ENCODE peak calls at places on chromosomes 7 and 10, in five cellular contexts. One of them, this sample, is unnamed.

GRCh38 chr7:35700865-35701264 is 5.9 kb upstream of the HERPUD2 start:
- DNase-seq in activated naive CD8-positive, alpha-beta T cell treated with anti-CD3 and anti-CD28 coated beads, Interleukin-2, amount 50 U/mL, for 24 hours: no peak
- DNase-seq in foreskin fibroblast: no peak
- DNase-seq in AG04450: no peak
- DNase-seq in stimulated activated CD4-positive, alpha-beta T cell treated with anti-CD3 and anti-CD28 coated beads, Interleukin-12 subunit alpha, Interleukin-12 subunit beta, amount 100 ng/mL, for 24 hours: no peak
- DNase-seq in this sample: no peak

GRCh38 chr10:60708666-60709065 is 69.6 kb upstream of the CDK1 start:
- DNase-seq in activated naive CD8-positive, alpha-beta T cell treated with anti-CD3 and anti-CD28 coated beads, Interleukin-2, amount 50 U/mL, for 24 hours: no peak
- DNase-seq in foreskin fibroblast: no peak
- DNase-seq in AG04450: no peak
- DNase-seq in stimulated activated CD4-positive, alpha-beta T cell treated with anti-CD3 and anti-CD28 coated beads, Interleukin-12 subunit alpha, Interleukin-12 subunit beta, amount 100 ng/mL, for 24 hours: no peak
- DNase-seq in this sample: no peak

GRCh38 chr7:141053626-141054025 is 20.2 kb upstream of the TMEM178B start:
- DNase-seq in activated naive CD8-positive, alpha-beta T cell treated with anti-CD3 and anti-CD28 coated beads, Interleukin-2, amount 50 U/mL, for 24 hours: peak; percentile 49
- DNase-seq in foreskin fibroblast: no peak
- DNase-seq in AG04450: no peak
- DNase-seq in stimulated activated CD4-positive, alpha-beta T cell treated with anti-CD3 and anti-CD28 coated beads, Interleukin-12 subunit alpha, Interleukin-12 subunit beta, amount 100 ng/mL, for 24 hours: peak; percentile 30
- DNase-seq in this sample: no peak

GRCh38 chr7:83096065-83096580 is 66.6 kb downstream of the PCLO start:
- DNase-seq in activated naive CD8-positive, alpha-beta T cell treated with anti-CD3 and anti-CD28 coated beads, Interleukin-2, amount 50 U/mL, for 24 hours: no peak
- DNase-seq in foreskin fibroblast: no peak
- DNase-seq in AG04450: no peak
- DNase-seq in stimulated activated CD4-positive, alpha-beta T cell treated with anti-CD3 and anti-CD28 coated beads, Interleukin-12 subunit alpha, Interleukin-12 subunit beta, amount 100 ng/mL, for 24 hours: no peak
- DNase-seq in this sample: no peak

GRCh38 chr7:54260868-54261475 is 281.2 kb upstream of the VSTM2A start:
- DNase-seq in activated naive CD8-positive, alpha-beta T cell treated with anti-CD3 and anti-CD28 coated beads, Interleukin-2, amount 50 U/mL, for 24 hours: no peak
- DNase-seq in foreskin fibroblast: peak; percentile 95
- DNase-seq in AG04450: no peak
- DNase-seq in stimulated activated CD4-positive, alpha-beta T cell treated with anti-CD3 and anti-CD28 coated beads, Interleukin-12 subunit alpha, Interleukin-12 subunit beta, amount 100 ng/mL, for 24 hours: no peak
- DNase-seq in this sample: no peak

GRCh38 chr10:127999291-127999690 is 92.4 kb downstream of the PTPRE start:
- DNase-seq in activated naive CD8-positive, alpha-beta T cell treated with anti-CD3 and anti-CD28 coated beads, Interleukin-2, amount 50 U/mL, for 24 hours: no peak
- DNase-seq in foreskin fibroblast: no peak
- DNase-seq in AG04450: no peak
- DNase-seq in stimulated activated CD4-positive, alpha-beta T cell treated with anti-CD3 and anti-CD28 coated beads, Interleukin-12 subunit alpha, Interleukin-12 subunit beta, amount 100 ng/mL, for 24 hours: no peak
- DNase-seq in this sample: no peak

GRCh38 chr10:18099420-18099819 is 40.8 kb upstream of the CACNB2 start:
- DNase-seq in activated naive CD8-positive, alpha-beta T cell treated with anti-CD3 and anti-CD28 coated beads, Interleukin-2, amount 50 U/mL, for 24 hours: no peak
- DNase-seq in foreskin fibroblast: no peak
- DNase-seq in AG04450: no peak
- DNase-seq in stimulated activated CD4-positive, alpha-beta T cell treated with anti-CD3 and anti-CD28 coated beads, Interleukin-12 subunit alpha, Interleukin-12 subunit beta, amount 100 ng/mL, for 24 hours: no peak
- DNase-seq in this sample: no peak

GRCh38 chr10:94398762-94399161 is 3.6 kb upstream of the TBC1D12 start:
- DNase-seq in activated naive CD8-positive, alpha-beta T cell treated with anti-CD3 and anti-CD28 coated beads, Interleukin-2, amount 50 U/mL, for 24 hours: no peak
- DNase-seq in foreskin fibroblast: no peak
- DNase-seq in AG04450: no peak
- DNase-seq in stimulated activated CD4-positive, alpha-beta T cell treated with anti-CD3 and anti-CD28 coated beads, Interleukin-12 subunit alpha, Interleukin-12 subunit beta, amount 100 ng/mL, for 24 hours: no peak
- DNase-seq in this sample: no peak

GRCh38 chr10:113177163-113177935 is 227.3 kb downstream of the TCF7L2 start:
- DNase-seq in activated naive CD8-positive, alpha-beta T cell treated with anti-CD3 and anti-CD28 coated beads, Interleukin-2, amount 50 U/mL, for 24 hours: no peak
- DNase-seq in foreskin fibroblast: no peak
- DNase-seq in AG04450: no peak
- DNase-seq in stimulated activated CD4-positive, alpha-beta T cell treated with anti-CD3 and anti-CD28 coated beads, Interleukin-12 subunit alpha, Interleukin-12 subunit beta, amount 100 ng/mL, for 24 hours: no peak
- DNase-seq in this sample: no peak

GRCh38 chr10:52903397-52903938 is 130.9 kb upstream of the MBL2 start:
- DNase-seq in activated naive CD8-positive, alpha-beta T cell treated with anti-CD3 and anti-CD28 coated beads, Interleukin-2, amount 50 U/mL, for 24 hours: no peak
- DNase-seq in foreskin fibroblast: no peak
- DNase-seq in AG04450: no peak
- DNase-seq in stimulated activated CD4-positive, alpha-beta T cell treated with anti-CD3 and anti-CD28 coated beads, Interleukin-12 subunit alpha, Interleukin-12 subunit beta, amount 100 ng/mL, for 24 hours: no peak
- DNase-seq in this sample: no peak

GRCh38 chr7:130912086-130912909 is 178.3 kb upstream of the KLF14 start:
- DNase-seq in activated naive CD8-positive, alpha-beta T cell treated with anti-CD3 and anti-CD28 coated beads, Interleukin-2, amount 50 U/mL, for 24 hours: no peak
- DNase-seq in foreskin fibroblast: peak; percentile 76
- DNase-seq in AG04450: peak; percentile 67
- DNase-seq in stimulated activated CD4-positive, alpha-beta T cell treated with anti-CD3 and anti-CD28 coated beads, Interleukin-12 subunit alpha, Interleukin-12 subunit beta, amount 100 ng/mL, for 24 hours: no peak
- DNase-seq in this sample: no peak

GRCh38 chr7:40697653-40698052 is 562.8 kb downstream of the SUGCT start:
- DNase-seq in activated naive CD8-positive, alpha-beta T cell treated with anti-CD3 and anti-CD28 coated beads, Interleukin-2, amount 50 U/mL, for 24 hours: no peak
- DNase-seq in foreskin fibroblast: peak; percentile 36
- DNase-seq in AG04450: no peak
- DNase-seq in stimulated activated CD4-positive, alpha-beta T cell treated with anti-CD3 and anti-CD28 coated beads, Interleukin-12 subunit alpha, Interleukin-12 subunit beta, amount 100 ng/mL, for 24 hours: no peak
- DNase-seq in this sample: no peak

GRCh38 chr10:34966440-34966839 is 123.7 kb downstream of the CUL2 start:
- DNase-seq in activated naive CD8-positive, alpha-beta T cell treated with anti-CD3 and anti-CD28 coated beads, Interleukin-2, amount 50 U/mL, for 24 hours: no peak
- DNase-seq in foreskin fibroblast: no peak
- DNase-seq in AG04450: no peak
- DNase-seq in stimulated activated CD4-positive, alpha-beta T cell treated with anti-CD3 and anti-CD28 coated beads, Interleukin-12 subunit alpha, Interleukin-12 subunit beta, amount 100 ng/mL, for 24 hours: no peak
- DNase-seq in this sample: no peak

GRCh38 chr10:67452892-67453291 is 243.1 kb downstream of the CTNNA3 start:
- DNase-seq in activated naive CD8-positive, alpha-beta T cell treated with anti-CD3 and anti-CD28 coated beads, Interleukin-2, amount 50 U/mL, for 24 hours: no peak
- DNase-seq in foreskin fibroblast: no peak
- DNase-seq in AG04450: no peak
- DNase-seq in stimulated activated CD4-positive, alpha-beta T cell treated with anti-CD3 and anti-CD28 coated beads, Interleukin-12 subunit alpha, Interleukin-12 subunit beta, amount 100 ng/mL, for 24 hours: no peak
- DNase-seq in this sample: no peak

GRCh38 chr7:43694399-43694748 is 34.9 kb downstream of the COA1 start:
- DNase-seq in activated naive CD8-positive, alpha-beta T cell treated with anti-CD3 and anti-CD28 coated beads, Interleukin-2, amount 50 U/mL, for 24 hours: no peak
- DNase-seq in foreskin fibroblast: peak; percentile 88
- DNase-seq in AG04450: peak; percentile 68
- DNase-seq in stimulated activated CD4-positive, alpha-beta T cell treated with anti-CD3 and anti-CD28 coated beads, Interleukin-12 subunit alpha, Interleukin-12 subunit beta, amount 100 ng/mL, for 24 hours: no peak
- DNase-seq in this sample: no peak

GRCh38 chr7:142759433-142759832 is 10.2 kb downstream of the PRSS1 start:
- DNase-seq in activated naive CD8-positive, alpha-beta T cell treated with anti-CD3 and anti-CD28 coated beads, Interleukin-2, amount 50 U/mL, for 24 hours: no peak
- DNase-seq in foreskin fibroblast: no peak
- DNase-seq in AG04450: no peak
- DNase-seq in stimulated activated CD4-positive, alpha-beta T cell treated with anti-CD3 and anti-CD28 coated beads, Interleukin-12 subunit alpha, Interleukin-12 subunit beta, amount 100 ng/mL, for 24 hours: no peak
- DNase-seq in this sample: no peak

GRCh38 chr10:97538401-97538800 is 34.2 kb upstream of the ANKRD2 start:
- DNase-seq in activated naive CD8-positive, alpha-beta T cell treated with anti-CD3 and anti-CD28 coated beads, Interleukin-2, amount 50 U/mL, for 24 hours: no peak
- DNase-seq in foreskin fibroblast: peak; percentile 50
- DNase-seq in AG04450: no peak
- DNase-seq in stimulated activated CD4-positive, alpha-beta T cell treated with anti-CD3 and anti-CD28 coated beads, Interleukin-12 subunit alpha, Interleukin-12 subunit beta, amount 100 ng/mL, for 24 hours: no peak
- DNase-seq in this sample: no peak

GRCh38 chr7:17774701-17775288 is 165.5 kb downstream of the SNX13 start:
- DNase-seq in activated naive CD8-positive, alpha-beta T cell treated with anti-CD3 and anti-CD28 coated beads, Interleukin-2, amount 50 U/mL, for 24 hours: no peak
- DNase-seq in foreskin fibroblast: peak; percentile 32
- DNase-seq in AG04450: no peak
- DNase-seq in stimulated activated CD4-positive, alpha-beta T cell treated with anti-CD3 and anti-CD28 coated beads, Interleukin-12 subunit alpha, Interleukin-12 subunit beta, amount 100 ng/mL, for 24 hours: no peak
- DNase-seq in this sample: no peak

GRCh38 chr7:68482800-68483199 is 1115.5 kb upstream of the AUTS2 start:
- DNase-seq in activated naive CD8-positive, alpha-beta T cell treated with anti-CD3 and anti-CD28 coated beads, Interleukin-2, amount 50 U/mL, for 24 hours: no peak
- DNase-seq in foreskin fibroblast: no peak
- DNase-seq in AG04450: no peak
- DNase-seq in stimulated activated CD4-positive, alpha-beta T cell treated with anti-CD3 and anti-CD28 coated beads, Interleukin-12 subunit alpha, Interleukin-12 subunit beta, amount 100 ng/mL, for 24 hours: no peak
- DNase-seq in this sample: no peak

GRCh38 chr10:132468201-132468600 is 69.4 kb upstream of the INPP5A start:
- DNase-seq in activated naive CD8-positive, alpha-beta T cell treated with anti-CD3 and anti-CD28 coated beads, Interleukin-2, amount 50 U/mL, for 24 hours: no peak
- DNase-seq in foreskin fibroblast: no peak
- DNase-seq in AG04450: no peak
- DNase-seq in stimulated activated CD4-positive, alpha-beta T cell treated with anti-CD3 and anti-CD28 coated beads, Interleukin-12 subunit alpha, Interleukin-12 subunit beta, amount 100 ng/mL, for 24 hours: no peak
- DNase-seq in this sample: no peak

GRCh38 chr7:129784783-129785456 is 167.8 kb downstream of the UBE2H start:
- DNase-seq in activated naive CD8-positive, alpha-beta T cell treated with anti-CD3 and anti-CD28 coated beads, Interleukin-2, amount 50 U/mL, for 24 hours: peak; percentile 45
- DNase-seq in foreskin fibroblast: no peak
- DNase-seq in AG04450: no peak
- DNase-seq in stimulated activated CD4-positive, alpha-beta T cell treated with anti-CD3 and anti-CD28 coated beads, Interleukin-12 subunit alpha, Interleukin-12 subunit beta, amount 100 ng/mL, for 24 hours: no peak
- DNase-seq in this sample: no peak

GRCh38 chr7:484365-485101 is 35.1 kb downstream of the PDGFA start:
- DNase-seq in activated naive CD8-positive, alpha-beta T cell treated with anti-CD3 and anti-CD28 coated beads, Interleukin-2, amount 50 U/mL, for 24 hours: no peak
- DNase-seq in foreskin fibroblast: no peak
- DNase-seq in AG04450: no peak
- DNase-seq in stimulated activated CD4-positive, alpha-beta T cell treated with anti-CD3 and anti-CD28 coated beads, Interleukin-12 subunit alpha, Interleukin-12 subunit beta, amount 100 ng/mL, for 24 hours: no peak
- DNase-seq in this sample: no peak

GRCh38 chr10:116611153-116611545 is 9.6 kb upstream of the PNLIPRP2 start:
- DNase-seq in activated naive CD8-positive, alpha-beta T cell treated with anti-CD3 and anti-CD28 coated beads, Interleukin-2, amount 50 U/mL, for 24 hours: no peak
- DNase-seq in foreskin fibroblast: no peak
- DNase-seq in AG04450: no peak
- DNase-seq in stimulated activated CD4-positive, alpha-beta T cell treated with anti-CD3 and anti-CD28 coated beads, Interleukin-12 subunit alpha, Interleukin-12 subunit beta, amount 100 ng/mL, for 24 hours: no peak
- DNase-seq in this sample: no peak

GRCh38 chr7:13159467-13160184 is 472.2 kb downstream of the ARL4A start:
- DNase-seq in activated naive CD8-positive, alpha-beta T cell treated with anti-CD3 and anti-CD28 coated beads, Interleukin-2, amount 50 U/mL, for 24 hours: no peak
- DNase-seq in foreskin fibroblast: no peak
- DNase-seq in AG04450: no peak
- DNase-seq in stimulated activated CD4-positive, alpha-beta T cell treated with anti-CD3 and anti-CD28 coated beads, Interleukin-12 subunit alpha, Interleukin-12 subunit beta, amount 100 ng/mL, for 24 hours: no peak
- DNase-seq in this sample: no peak

GRCh38 chr10:77800320-77800719 is 126.2 kb downstream of the DLG5 start:
- DNase-seq in activated naive CD8-positive, alpha-beta T cell treated with anti-CD3 and anti-CD28 coated beads, Interleukin-2, amount 50 U/mL, for 24 hours: no peak
- DNase-seq in foreskin fibroblast: no peak
- DNase-seq in AG04450: no peak
- DNase-seq in stimulated activated CD4-positive, alpha-beta T cell treated with anti-CD3 and anti-CD28 coated beads, Interleukin-12 subunit alpha, Interleukin-12 subunit beta, amount 100 ng/mL, for 24 hours: no peak
- DNase-seq in this sample: no peak

GRCh38 chr7:80088705-80089104 is 45.9 kb upstream of the GNAI1 start:
- DNase-seq in activated naive CD8-positive, alpha-beta T cell treated with anti-CD3 and anti-CD28 coated beads, Interleukin-2, amount 50 U/mL, for 24 hours: no peak
- DNase-seq in foreskin fibroblast: peak; percentile 46
- DNase-seq in AG04450: no peak
- DNase-seq in stimulated activated CD4-positive, alpha-beta T cell treated with anti-CD3 and anti-CD28 coated beads, Interleukin-12 subunit alpha, Interleukin-12 subunit beta, amount 100 ng/mL, for 24 hours: no peak
- DNase-seq in this sample: no peak

GRCh38 chr10:9615179-9615578 is 1402.5 kb upstream of the CELF2 start:
- DNase-seq in activated naive CD8-positive, alpha-beta T cell treated with anti-CD3 and anti-CD28 coated beads, Interleukin-2, amount 50 U/mL, for 24 hours: no peak
- DNase-seq in foreskin fibroblast: peak; percentile 8
- DNase-seq in AG04450: no peak
- DNase-seq in stimulated activated CD4-positive, alpha-beta T cell treated with anti-CD3 and anti-CD28 coated beads, Interleukin-12 subunit alpha, Interleukin-12 subunit beta, amount 100 ng/mL, for 24 hours: no peak
- DNase-seq in this sample: no peak

GRCh38 chr10:6224781-6225180 is 22.0 kb downstream of the PFKFB3 start:
- DNase-seq in activated naive CD8-positive, alpha-beta T cell treated with anti-CD3 and anti-CD28 coated beads, Interleukin-2, amount 50 U/mL, for 24 hours: no peak
- DNase-seq in foreskin fibroblast: peak; percentile 35
- DNase-seq in AG04450: no peak
- DNase-seq in stimulated activated CD4-positive, alpha-beta T cell treated with anti-CD3 and anti-CD28 coated beads, Interleukin-12 subunit alpha, Interleukin-12 subunit beta, amount 100 ng/mL, for 24 hours: no peak
- DNase-seq in this sample: no peak

GRCh38 chr10:31134303-31134928 is 102.8 kb upstream of the ZNF438 start:
- DNase-seq in activated naive CD8-positive, alpha-beta T cell treated with anti-CD3 and anti-CD28 coated beads, Interleukin-2, amount 50 U/mL, for 24 hours: peak; percentile 32
- DNase-seq in foreskin fibroblast: peak; percentile 53
- DNase-seq in AG04450: no peak
- DNase-seq in stimulated activated CD4-positive, alpha-beta T cell treated with anti-CD3 and anti-CD28 coated beads, Interleukin-12 subunit alpha, Interleukin-12 subunit beta, amount 100 ng/mL, for 24 hours: peak; percentile 6
- DNase-seq in this sample: no peak

GRCh38 chr7:98647326-98647725 is 30.2 kb downstream of the NPTX2 start:
- DNase-seq in activated naive CD8-positive, alpha-beta T cell treated with anti-CD3 and anti-CD28 coated beads, Interleukin-2, amount 50 U/mL, for 24 hours: no peak
- DNase-seq in foreskin fibroblast: no peak
- DNase-seq in AG04450: no peak
- DNase-seq in stimulated activated CD4-positive, alpha-beta T cell treated with anti-CD3 and anti-CD28 coated beads, Interleukin-12 subunit alpha, Interleukin-12 subunit beta, amount 100 ng/mL, for 24 hours: no peak
- DNase-seq in this sample: no peak

GRCh38 chr7:1357601-1358271 is 101.5 kb downstream of the MICALL2 start:
- DNase-seq in activated naive CD8-positive, alpha-beta T cell treated with anti-CD3 and anti-CD28 coated beads, Interleukin-2, amount 50 U/mL, for 24 hours: peak; percentile 21
- DNase-seq in foreskin fibroblast: no peak
- DNase-seq in AG04450: no peak
- DNase-seq in stimulated activated CD4-positive, alpha-beta T cell treated with anti-CD3 and anti-CD28 coated beads, Interleukin-12 subunit alpha, Interleukin-12 subunit beta, amount 100 ng/mL, for 24 hours: no peak
- DNase-seq in this sample: peak; percentile 21

GRCh38 chr10:93469454-93469853 is 12.7 kb downstream of the MYOF start:
- DNase-seq in activated naive CD8-positive, alpha-beta T cell treated with anti-CD3 and anti-CD28 coated beads, Interleukin-2, amount 50 U/mL, for 24 hours: no peak
- DNase-seq in foreskin fibroblast: peak; percentile 58
- DNase-seq in AG04450: no peak
- DNase-seq in stimulated activated CD4-positive, alpha-beta T cell treated with anti-CD3 and anti-CD28 coated beads, Interleukin-12 subunit alpha, Interleukin-12 subunit beta, amount 100 ng/mL, for 24 hours: no peak
- DNase-seq in this sample: no peak

GRCh38 chr7:6338551-6339274 is 66.3 kb upstream of the CYTH3 start:
- DNase-seq in activated naive CD8-positive, alpha-beta T cell treated with anti-CD3 and anti-CD28 coated beads, Interleukin-2, amount 50 U/mL, for 24 hours: no peak
- DNase-seq in foreskin fibroblast: no peak
- DNase-seq in AG04450: no peak
- DNase-seq in stimulated activated CD4-positive, alpha-beta T cell treated with anti-CD3 and anti-CD28 coated beads, Interleukin-12 subunit alpha, Interleukin-12 subunit beta, amount 100 ng/mL, for 24 hours: no peak
- DNase-seq in this sample: no peak

This sample was measured in activated naive CD4-positive, alpha-beta T cell treated with anti-CD3 and anti-CD28 coated beads, Interleukin-2, amount 50 U/mL, for 72 hours.